ENCODE peak calls at places on chromosomes 16 and 17, in four cellular contexts. M, Y, Q and V are unnamed samples.

GRCh38 chr17:3002538-3003301 is 60.7 kb downstream of the OR1D5 start:
- DNase-seq in Q (no peak), M (no peak), Y (no peak), V (no peak)

GRCh38 chr16:12544477-12545291 is 259.0 kb downstream of the CPPED1 start:
- DNase-seq in Q (no peak), Y (no peak), M (peak), V (no peak)

GRCh38 chr17:732788-733720 is 658 bp downstream of the TLCD3A start:
- DNase-seq in M (no peak), Q (no peak), Y (no peak), V (peak)

GRCh38 chr16:9389543-9390207 is 298.2 kb downstream of the HAPSTR1 start:
- DNase-seq in M (no peak), Q (no peak), Y (peak), V (no peak)

GRCh38 chr17:62700964-62701705 is 73.7 kb downstream of the MRC2 start:
- DNase-seq in Q (no peak), Y (no peak), M (no peak), V (no peak)

GRCh38 chr17:41547378-41547841 is 19.3 kb upstream of the KRT19 start:
- DNase-seq in Q (peak), Y (no peak), M (no peak), V (no peak)

GRCh38 chr16:81996664-81997529 is 14.4 kb downstream of the SDR42E1 start:
- DNase-seq in Y (peak), M (peak), Q (peak), V (no peak)

GRCh38 chr17:29115906-29116651 is 64.1 kb downstream of the MYO18A start:
- DNase-seq in Y (peak), Q (peak), M (peak), V (peak)

GRCh38 chr16:27289669-27290068 is 21.1 kb upstream of the NSMCE1 start:
- DNase-seq in Y (no peak), Q (no peak), M (no peak), V (no peak)

GRCh38 chr17:48547839-48548686 is 3.2 kb upstream of the HOXB2 start:
- DNase-seq in Q (no peak), Y (peak), M (no peak), V (no peak)

GRCh38 chr17:34269969-34270368 is at the start of gene CCL7:
- DNase-seq in M (no peak), Y (no peak), Q (no peak), V (no peak)

GRCh38 chr17:2484876-2485275 is 26.8 kb downstream of the METTL16 start:
- DNase-seq in Y (no peak), M (no peak), Q (no peak), V (peak)

GRCh38 chr16:79069118-79069517 is 531.4 kb downstream of the MAF start:
- DNase-seq in M (no peak), Y (no peak), Q (no peak), V (no peak)

GRCh38 chr16:2058901-2059300 is 11.1 kb downstream of the TSC2 start:
- DNase-seq in Q (no peak), M (no peak), Y (no peak), V (no peak)

GRCh38 chr17:27153005-27153404 is 140.9 kb upstream of the WSB1 start:
- DNase-seq in M (no peak), Y (no peak), Q (no peak), V (no peak)

GRCh38 chr16:68696514-68696913 is 40.6 kb upstream of the CDH1 start:
- DNase-seq in M (peak), Q (no peak), Y (no peak), V (no peak)

GRCh38 chr16:50293041-50293783 is 26.9 kb downstream of the ADCY7 start:
- DNase-seq in M (no peak), Q (no peak), Y (no peak), V (no peak)

GRCh38 chr17:36069131-36069530 is 5.1 kb downstream of the CCL18 start:
- DNase-seq in Q (no peak), M (no peak), Y (no peak), V (no peak)

GRCh38 chr16:64311241-64311640 is 810.6 kb downstream of the CDH11 start:
- DNase-seq in Q (no peak), Y (no peak), M (no peak), V (no peak)

GRCh38 chr16:73846292-73846849 is 450.2 kb upstream of the PSMD7 start:
- DNase-seq in M (no peak), Y (no peak), Q (no peak), V (peak)

GRCh38 chr17:74770498-74771318 is 5.4 kb downstream of the NAT9 start:
- DNase-seq in M (peak), Q (peak), Y (peak), V (peak)

GRCh38 chr17:50292465-50292864 is 18.2 kb downstream of the TMEM92 start:
- DNase-seq in Q (no peak), M (no peak), Y (no peak), V (no peak)

GRCh38 chr17:64491034-64491860 is 5.6 kb downstream of the POLG2 start:
- DNase-seq in M (peak), Q (no peak), Y (no peak), V (peak)

GRCh38 chr17:68004201-68004600 is 7.9 kb upstream of the C17orf58 start:
- DNase-seq in Q (no peak), Y (no peak), M (no peak), V (no peak)

GRCh38 chr16:28495098-28495793 is 803 bp downstream of the APOBR start:
- DNase-seq in Q (no peak), M (no peak), Y (no peak), V (no peak)

GRCh38 chr17:75075597-75076253 is 12.0 kb upstream of the SLC16A5 start:
- DNase-seq in M (no peak), Q (no peak), Y (no peak), V (no peak)

GRCh38 chr17:15502315-15503112 is 35.1 kb upstream of the CDRT4 start:
- DNase-seq in Y (peak), M (peak), Q (peak), V (peak)

GRCh38 chr17:50130778-50131317 is 888 bp upstream of the SAMD14 start:
- DNase-seq in Y (no peak), Q (no peak), M (peak), V (no peak)

GRCh38 chr17:82317394-82318168 is at the start of gene CD7:
- DNase-seq in M (peak), Y (no peak), Q (no peak), V (no peak)

GRCh38 chr16:89936981-89937380 is 11.6 kb upstream of the DEF8 start:
- DNase-seq in Y (no peak), M (no peak), Q (no peak), V (no peak)

GRCh38 chr17:78324391-78325075 is 35.3 kb downstream of the SOCS3 start:
- DNase-seq in M (no peak), Q (no peak), Y (no peak), V (peak)

GRCh38 chr16:84633622-84634021 is 14.7 kb upstream of the KLHL36 start:
- DNase-seq in Y (no peak), M (no peak), Q (no peak), V (no peak)

GRCh38 chr17:55845385-55845784 is 94.5 kb downstream of the PCTP start:
- DNase-seq in Y (no peak), Q (peak), M (no peak), V (peak)
- TF ChIP-seq NR3C1 in Y (no peak), Q (no peak), M (no peak), V (no peak)

DNA sequence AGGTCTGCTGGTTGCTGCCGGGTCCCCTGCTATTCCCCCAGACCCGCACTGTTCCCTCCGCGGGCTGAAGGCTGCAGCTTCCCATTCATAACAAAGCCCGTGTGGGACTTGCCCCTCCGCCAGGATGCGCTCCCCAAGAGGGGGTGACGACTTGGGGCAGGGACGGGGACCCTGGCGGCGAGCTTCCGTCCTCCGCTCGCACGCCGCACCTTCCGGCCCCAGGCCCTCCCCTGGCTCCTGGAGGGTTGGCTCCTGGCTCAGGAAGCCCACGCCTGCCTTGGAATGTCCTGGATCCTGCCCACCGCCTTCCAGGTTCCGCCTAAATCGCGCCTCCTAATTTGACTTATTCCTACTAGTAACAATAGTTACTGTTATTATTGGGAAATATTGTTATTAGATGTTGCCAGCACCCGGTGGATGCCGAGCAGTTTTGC is 1.1 kb upstream of the TFAP4 start:
- DNase-seq in Q (peak), M (peak), Y (no peak), V (peak)
- TF ChIP-seq CTCF in Q (peak), M (peak), Y (no peak), V (peak)

GRCh38 chr17:7442142-7442541 is 2.7 kb upstream of the CHRNB1 start:
- DNase-seq in M (no peak), Q (no peak), Y (no peak), V (no peak)

GRCh38 chr17:7441202-7441705 is 1.9 kb downstream of the FGF11 start:
- DNase-seq in Y (no peak), Q (no peak), M (no peak), V (no peak)

GRCh38 chr17:7440113-7440822 is 956 bp downstream of the FGF11 start:
- DNase-seq in M (no peak), Q (peak), Y (peak), V (peak)

GRCh38 chr17:7439462-7440112 is at the start of gene FGF11:
- DNase-seq in Y (no peak), M (no peak), Q (no peak), V (no peak)

GRCh38 chr17:7440823-7441174 is 1.5 kb downstream of the FGF11 start:
- DNase-seq in Q (no peak), M (no peak), Y (peak), V (peak)
- TF ChIP-seq NR3C1 in Q (no peak), M (no peak), Y (no peak), V (no peak)

GRCh38 chr16:59198487-59198886 is 464.4 kb upstream of the GOT2 start:
- DNase-seq in Q (no peak), M (no peak), Y (no peak), V (no peak)

GRCh38 chr16:59195242-59195641 is 461.1 kb upstream of the GOT2 start:
- DNase-seq in Q (no peak), M (no peak), Y (no peak), V (no peak)

GRCh38 chr16:59188029-59188428 is 453.9 kb upstream of the GOT2 start:
- DNase-seq in Q (no peak), M (no peak), Y (no peak), V (no peak)

DNA sequence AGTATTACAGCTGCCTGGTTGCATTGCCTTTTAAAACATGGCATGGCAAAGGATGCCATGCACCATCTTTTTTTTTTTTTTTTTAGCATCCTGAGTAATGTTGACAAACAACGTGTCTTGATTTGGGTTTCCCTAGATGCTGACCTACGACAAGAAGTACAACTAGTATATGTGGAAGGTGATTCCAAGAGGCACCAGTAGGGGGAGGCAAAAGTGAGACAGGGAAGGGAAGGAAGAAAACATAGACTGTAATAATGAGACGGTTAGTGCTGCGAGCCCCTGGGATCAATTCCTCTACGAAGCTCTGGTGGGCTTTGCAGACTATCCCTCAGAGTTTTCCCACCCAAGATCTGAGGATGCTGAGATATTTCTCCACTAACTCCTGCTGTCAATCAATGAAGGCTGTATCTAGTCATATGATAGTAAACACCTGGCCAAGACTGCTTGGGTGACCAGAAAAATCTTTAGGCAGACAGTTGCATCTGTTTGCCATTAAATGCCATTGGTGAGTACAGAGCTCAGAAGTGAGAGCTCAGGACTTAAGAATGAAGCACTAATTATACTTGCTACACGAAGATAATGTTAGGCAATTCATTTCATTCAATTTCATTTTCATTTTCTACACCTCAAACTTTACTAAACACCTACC is 458.6 kb upstream of the GOT2 start:
- DNase-seq in Y (no peak), Q (no peak), M (peak), V (peak)
- TF ChIP-seq CTCF in Y (no peak), Q (peak), M (peak), V (peak)

DNA sequence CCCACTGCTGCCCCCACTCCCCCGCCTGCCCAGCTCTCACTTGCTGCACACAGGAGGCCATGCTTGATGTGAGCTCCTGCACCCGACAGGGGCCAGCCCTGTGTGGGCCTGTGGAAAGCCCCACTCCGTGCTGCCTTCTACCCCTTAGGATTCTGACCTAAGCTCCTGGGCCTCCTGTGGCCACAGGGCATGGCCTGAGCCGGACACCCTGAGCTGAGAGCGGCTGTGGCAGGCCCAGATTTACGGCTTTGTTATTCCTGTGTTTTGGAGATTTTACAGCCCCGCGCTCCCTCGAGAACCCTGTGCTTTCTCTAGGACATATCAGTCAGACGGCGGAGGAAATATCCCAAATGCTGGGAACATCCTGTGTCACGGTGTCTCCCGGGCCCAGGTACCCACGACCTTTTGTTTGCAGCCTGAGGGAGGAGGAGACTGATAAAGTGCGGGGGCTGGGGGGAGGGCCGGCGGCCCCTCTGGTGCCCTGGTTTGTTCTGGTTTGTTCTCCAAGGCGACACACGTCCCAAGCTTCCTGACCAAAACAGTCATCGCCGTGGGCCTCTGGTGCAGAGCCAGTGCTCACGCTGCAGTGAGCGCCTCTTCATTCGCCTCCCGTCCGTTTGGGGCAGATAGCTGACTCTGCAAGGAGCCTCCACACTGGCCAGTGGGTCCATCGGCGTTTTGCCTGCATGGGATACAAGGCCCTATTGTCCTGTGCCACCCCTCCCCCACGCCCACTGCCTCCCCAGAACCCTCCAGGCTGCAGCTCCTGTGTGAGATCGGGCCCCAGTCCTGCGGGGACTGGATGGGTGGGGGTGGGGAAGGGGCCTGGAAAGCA is 363.3 kb downstream of the C16orf95 start:
- DNase-seq in M (no peak), Q (no peak), Y (no peak), V (peak)
- TF ChIP-seq NR3C1 in M (no peak), Q (no peak), Y (no peak), V (no peak)

DNA sequence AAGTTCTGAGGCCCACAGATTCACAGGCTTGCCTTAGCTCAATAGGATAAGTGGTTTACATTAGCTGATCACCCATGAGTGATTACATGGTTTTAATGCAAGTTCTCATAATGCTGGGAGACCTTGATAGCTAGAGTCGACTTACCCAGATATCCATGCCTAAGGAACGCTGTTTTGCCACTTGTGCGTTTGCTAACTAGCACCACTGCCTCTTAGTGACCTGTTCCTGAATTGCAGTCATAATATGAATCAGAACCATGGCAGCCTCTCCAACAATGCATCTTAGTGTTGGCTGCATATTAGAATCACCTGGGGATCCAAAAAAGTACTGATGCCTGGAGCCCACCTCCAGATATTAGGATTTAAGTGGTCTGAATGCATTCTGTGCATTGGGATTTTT is 251.1 kb upstream of the CDH5 start:
- DNase-seq in M (no peak), Q (no peak), Y (peak), V (no peak)
- TF ChIP-seq CTCF in M (peak), Q (no peak), Y (peak), V (peak)

GRCh38 chr16:35302859-35303258 is 1843.4 kb downstream of the TP53TG3F start:
- DNase-seq in Y (no peak), M (no peak), Q (no peak), V (no peak)
- TF ChIP-seq NR3C1 in Y (no peak), M (no peak), Q (no peak), V (no peak)

DNA sequence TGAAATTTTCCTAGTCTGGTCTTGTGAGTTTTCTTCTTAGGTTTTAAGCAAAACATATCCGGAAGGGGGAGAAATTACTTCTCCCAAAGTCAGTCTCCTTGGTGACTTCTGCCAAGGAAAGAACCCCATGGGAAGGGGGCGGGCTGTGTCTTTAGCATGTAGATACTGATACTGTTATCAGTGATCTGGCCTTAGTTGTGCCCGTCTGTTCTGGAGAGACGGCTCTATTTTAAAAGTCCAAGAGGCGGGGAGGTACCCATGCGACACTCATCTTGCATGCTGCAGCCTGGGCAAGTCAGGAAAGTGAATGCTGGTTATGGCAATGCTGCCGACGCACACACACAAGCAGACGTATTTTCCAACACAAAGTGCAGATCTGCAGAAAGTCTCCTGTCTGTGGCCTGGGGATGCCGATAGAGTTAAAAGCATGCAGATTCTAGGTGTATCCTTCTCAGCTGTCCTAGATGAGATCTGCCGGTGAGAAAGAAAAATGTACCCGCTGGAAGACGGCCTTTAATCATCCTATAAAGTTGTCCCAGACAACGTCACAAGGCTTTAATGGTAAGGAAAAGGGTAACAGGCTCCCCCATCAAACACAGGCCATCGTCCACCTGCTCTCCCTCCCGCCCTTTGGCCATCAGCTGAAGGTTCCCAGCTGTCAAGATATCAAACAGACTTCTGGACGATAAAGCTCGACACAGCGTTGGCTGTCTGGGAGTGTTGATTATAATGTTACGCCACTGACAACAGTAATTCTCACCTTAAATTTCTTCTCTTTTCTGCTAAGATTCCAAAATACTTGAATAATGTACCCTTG is 9.0 kb downstream of the RBFOX3 start:
- DNase-seq in Y (no peak), Q (no peak), M (no peak), V (no peak)
- TF ChIP-seq CTCF in Y (no peak), Q (no peak), M (no peak), V (no peak)

GRCh38 chr17:5680766-5681165 is 96.5 kb upstream of the NLRP1 start:
- DNase-seq in Q (no peak), Y (no peak), M (no peak), V (no peak)

GRCh38 chr17:5683241-5683640 is 98.9 kb upstream of the NLRP1 start:
- DNase-seq in M (no peak), Y (no peak), Q (no peak), V (no peak)

GRCh38 chr17:5686246-5686645 is 101.9 kb upstream of the NLRP1 start:
- DNase-seq in M (no peak), Q (no peak), Y (no peak), V (no peak)
- TF ChIP-seq NR3C1 in M (no peak), Q (no peak), Y (no peak), V (no peak)